ENCODE peak calls at places on chromosomes 11 and 22, in eight cellular contexts. One of them, this sample, is unnamed.

GRCh38 chr22:36367479-36367878 is 20.3 kb downstream of the MYH9 start:
- DNase-seq in MM.1S: no peak
- DNase-seq in adrenal gland: peak
- DNase-seq in tibial nerve: no peak
- DNase-seq in right atrium auricular region: no peak
- DNase-seq in Panc1: no peak
- DNase-seq in HepG2: no peak
- DNase-seq in endothelial cell: no peak
- DNase-seq in this sample: no peak

GRCh38 chr11:119023741-119024140 is 5.2 kb downstream of the TRAPPC4 start:
- DNase-seq in MM.1S: no peak
- DNase-seq in adrenal gland: no peak
- DNase-seq in tibial nerve: no peak
- DNase-seq in right atrium auricular region: no peak
- DNase-seq in Panc1: no peak
- DNase-seq in HepG2: no peak
- DNase-seq in endothelial cell: no peak
- DNase-seq in this sample: no peak

GRCh38 chr11:81342956-81343355 is 1390.7 kb downstream of the FAM181B start:
- DNase-seq in MM.1S: no peak
- DNase-seq in adrenal gland: no peak
- DNase-seq in tibial nerve: no peak
- DNase-seq in right atrium auricular region: no peak
- DNase-seq in Panc1: no peak
- DNase-seq in HepG2: no peak
- DNase-seq in endothelial cell: no peak
- DNase-seq in this sample: no peak

GRCh38 chr22:42831712-42832111 is 25.4 kb downstream of the ARFGAP3 start:
- DNase-seq in MM.1S: no peak
- DNase-seq in adrenal gland: peak
- DNase-seq in tibial nerve: no peak
- DNase-seq in right atrium auricular region: no peak
- DNase-seq in Panc1: no peak
- DNase-seq in HepG2: no peak
- DNase-seq in endothelial cell: no peak
- DNase-seq in this sample: no peak

GRCh38 chr11:20360650-20361049 is 2.9 kb upstream of the HTATIP2 start:
- DNase-seq in MM.1S: peak
- DNase-seq in adrenal gland: peak
- DNase-seq in tibial nerve: no peak
- DNase-seq in right atrium auricular region: no peak
- DNase-seq in Panc1: no peak
- DNase-seq in HepG2: peak
- DNase-seq in endothelial cell: no peak
- DNase-seq in this sample: no peak

GRCh38 chr11:60251485-60252207 is 8.7 kb upstream of the MS4A4E start:
- DNase-seq in MM.1S: peak
- DNase-seq in adrenal gland: peak
- DNase-seq in tibial nerve: no peak
- DNase-seq in right atrium auricular region: no peak
- DNase-seq in Panc1: peak
- DNase-seq in HepG2: peak
- DNase-seq in endothelial cell: no peak
- DNase-seq in this sample: peak

GRCh38 chr11:112380464-112380863 is 119.8 kb upstream of the PLET1 start:
- DNase-seq in MM.1S: no peak
- DNase-seq in adrenal gland: no peak
- DNase-seq in tibial nerve: no peak
- DNase-seq in right atrium auricular region: no peak
- DNase-seq in Panc1: no peak
- DNase-seq in HepG2: no peak
- DNase-seq in endothelial cell: no peak
- DNase-seq in this sample: no peak

GRCh38 chr11:6067502-6067901 is 36.9 kb upstream of the OR56A1 start:
- DNase-seq in MM.1S: no peak
- DNase-seq in adrenal gland: no peak
- DNase-seq in tibial nerve: no peak
- DNase-seq in right atrium auricular region: no peak
- DNase-seq in Panc1: no peak
- DNase-seq in HepG2: no peak
- DNase-seq in endothelial cell: no peak
- DNase-seq in this sample: no peak

GRCh38 chr22:29994941-29995340 is 85.3 kb upstream of the HORMAD2 start:
- DNase-seq in MM.1S: no peak
- DNase-seq in adrenal gland: no peak
- DNase-seq in tibial nerve: no peak
- DNase-seq in right atrium auricular region: no peak
- DNase-seq in Panc1: no peak
- DNase-seq in HepG2: peak
- DNase-seq in endothelial cell: no peak
- DNase-seq in this sample: no peak

GRCh38 chr11:91219501-91219900 is 996.7 kb upstream of the CHORDC1 start:
- DNase-seq in MM.1S: no peak
- DNase-seq in adrenal gland: no peak
- DNase-seq in tibial nerve: no peak
- DNase-seq in right atrium auricular region: no peak
- DNase-seq in Panc1: no peak
- DNase-seq in HepG2: no peak
- DNase-seq in endothelial cell: no peak
- DNase-seq in this sample: no peak

DNA sequence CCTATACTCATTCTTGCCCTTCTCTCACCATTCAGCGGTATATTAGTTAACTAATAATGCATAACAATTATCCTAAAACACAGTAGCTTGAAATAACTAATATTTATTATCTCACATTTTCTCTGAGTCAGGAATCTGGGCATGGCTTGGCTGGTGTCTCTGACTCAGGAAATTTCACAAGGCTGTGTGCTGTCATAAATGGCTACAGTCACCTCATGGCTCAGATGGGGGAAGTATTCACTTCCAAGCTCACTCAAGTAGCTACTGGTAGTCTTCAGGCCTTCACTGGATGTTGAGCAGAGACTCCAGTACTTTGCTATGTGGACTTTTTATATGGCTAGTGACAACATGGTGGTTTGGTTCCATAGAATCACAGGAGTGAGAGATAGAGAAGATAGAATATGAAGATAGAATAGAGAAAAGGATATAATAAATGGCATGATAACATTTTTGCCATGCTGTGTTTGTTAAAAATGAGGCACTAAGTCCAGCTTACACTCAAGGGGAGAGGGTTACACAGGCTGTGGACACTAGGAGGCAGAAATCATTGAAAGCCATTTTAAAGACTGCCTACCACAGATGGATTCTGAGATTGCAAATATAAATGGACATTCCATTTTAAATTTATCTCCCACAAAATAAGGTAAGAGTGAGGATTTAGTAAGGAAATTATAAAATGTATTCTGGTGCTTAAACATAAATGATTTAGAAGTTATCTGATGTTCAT is 997.8 kb upstream of the CHORDC1 start:
- DNase-seq in MM.1S: no peak
- DNase-seq in adrenal gland: peak
- DNase-seq in tibial nerve: no peak
- DNase-seq in right atrium auricular region: no peak
- DNase-seq in Panc1: no peak
- DNase-seq in HepG2: no peak
- DNase-seq in endothelial cell: no peak
- DNase-seq in this sample: no peak
- TF ChIP-seq CTCF in MM.1S: no peak
- TF ChIP-seq CTCF in adrenal gland: no peak
- TF ChIP-seq CTCF in tibial nerve: no peak
- TF ChIP-seq CTCF in right atrium auricular region: no peak
- TF ChIP-seq CTCF in Panc1: no peak
- TF ChIP-seq CTCF in HepG2: no peak
- TF ChIP-seq CTCF in endothelial cell: no peak
- TF ChIP-seq CTCF in this sample: no peak

DNA sequence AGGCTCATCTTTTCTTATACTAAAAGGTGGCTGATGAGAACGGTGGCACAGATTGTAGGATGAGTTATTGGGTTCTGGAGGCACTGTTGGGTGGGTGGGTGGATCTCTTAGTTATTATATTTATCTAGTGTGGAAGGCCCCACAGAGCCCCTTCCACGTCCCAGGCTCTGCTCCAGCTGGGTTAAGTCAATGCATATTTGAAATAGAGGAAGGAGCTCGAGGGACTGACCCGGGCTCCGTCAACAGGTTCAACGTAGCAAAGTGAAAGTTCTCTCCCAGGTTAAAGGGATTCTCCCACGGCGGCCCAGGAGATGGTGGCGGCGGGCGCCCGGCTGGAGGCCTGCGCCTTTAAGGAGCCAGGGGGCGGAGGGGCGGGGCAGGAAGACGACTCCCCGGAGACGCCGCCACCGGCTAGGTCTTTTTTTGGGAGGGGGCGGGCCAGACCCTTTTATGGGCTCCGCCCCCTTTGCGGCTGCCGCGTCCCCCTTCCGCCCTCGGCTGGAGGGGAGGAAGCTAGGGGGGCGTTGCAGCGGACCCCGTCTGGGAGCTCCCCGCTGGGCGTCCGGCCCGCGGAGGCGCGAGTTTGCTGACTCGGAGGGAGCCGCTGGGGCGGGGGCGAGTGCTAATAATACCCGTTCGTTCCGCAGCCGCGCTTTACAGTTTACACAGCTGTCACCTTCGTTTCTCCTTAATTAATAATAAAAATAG is 1.5 kb upstream of the INPPL1 start:
- DNase-seq in MM.1S: peak
- DNase-seq in adrenal gland: peak
- DNase-seq in tibial nerve: peak
- DNase-seq in right atrium auricular region: peak
- DNase-seq in Panc1: peak
- DNase-seq in HepG2: peak
- DNase-seq in endothelial cell: peak
- DNase-seq in this sample: peak
- TF ChIP-seq CTCF in MM.1S: no peak
- TF ChIP-seq CTCF in adrenal gland: peak
- TF ChIP-seq CTCF in tibial nerve: peak
- TF ChIP-seq CTCF in right atrium auricular region: peak
- TF ChIP-seq CTCF in Panc1: no peak
- TF ChIP-seq CTCF in HepG2: peak
- TF ChIP-seq CTCF in endothelial cell: peak
- TF ChIP-seq CTCF in this sample: no peak

GRCh38 chr11:69639843-69640242 is 1.1 kb upstream of the CCND1 start:
- DNase-seq in MM.1S: no peak
- DNase-seq in adrenal gland: no peak
- DNase-seq in tibial nerve: no peak
- DNase-seq in right atrium auricular region: no peak
- DNase-seq in Panc1: no peak
- DNase-seq in HepG2: no peak
- DNase-seq in endothelial cell: no peak
- DNase-seq in this sample: no peak

GRCh38 chr11:69641681-69642548 is 959 bp downstream of the CCND1 start:
- DNase-seq in MM.1S: no peak
- DNase-seq in adrenal gland: no peak
- DNase-seq in tibial nerve: no peak
- DNase-seq in right atrium auricular region: no peak
- DNase-seq in Panc1: no peak
- DNase-seq in HepG2: no peak
- DNase-seq in endothelial cell: no peak
- DNase-seq in this sample: no peak

GRCh38 chr11:69640260-69640994 is 529 bp upstream of the CCND1 start:
- DNase-seq in MM.1S: peak
- DNase-seq in adrenal gland: peak
- DNase-seq in tibial nerve: no peak
- DNase-seq in right atrium auricular region: no peak
- DNase-seq in Panc1: no peak
- DNase-seq in HepG2: no peak
- DNase-seq in endothelial cell: no peak
- DNase-seq in this sample: no peak

GRCh38 chr11:69642549-69642912 is 1.6 kb downstream of the CCND1 start:
- DNase-seq in MM.1S: peak
- DNase-seq in adrenal gland: peak
- DNase-seq in tibial nerve: no peak
- DNase-seq in right atrium auricular region: no peak
- DNase-seq in Panc1: no peak
- DNase-seq in HepG2: no peak
- DNase-seq in endothelial cell: peak
- DNase-seq in this sample: peak

DNA sequence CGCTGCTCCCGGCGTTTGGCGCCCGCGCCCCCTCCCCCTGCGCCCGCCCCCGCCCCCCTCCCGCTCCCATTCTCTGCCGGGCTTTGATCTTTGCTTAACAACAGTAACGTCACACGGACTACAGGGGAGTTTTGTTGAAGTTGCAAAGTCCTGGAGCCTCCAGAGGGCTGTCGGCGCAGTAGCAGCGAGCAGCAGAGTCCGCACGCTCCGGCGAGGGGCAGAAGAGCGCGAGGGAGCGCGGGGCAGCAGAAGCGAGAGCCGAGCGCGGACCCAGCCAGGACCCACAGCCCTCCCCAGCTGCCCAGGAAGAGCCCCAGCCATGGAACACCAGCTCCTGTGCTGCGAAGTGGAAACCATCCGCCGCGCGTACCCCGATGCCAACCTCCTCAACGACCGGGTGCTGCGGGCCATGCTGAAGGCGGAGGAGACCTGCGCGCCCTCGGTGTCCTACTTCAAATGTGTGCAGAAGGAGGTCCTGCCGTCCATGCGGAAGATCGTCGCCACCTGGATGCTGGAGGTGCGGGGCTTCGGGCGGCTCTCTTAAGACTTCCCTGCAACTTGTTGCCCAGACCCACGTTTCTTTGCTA is at the start of gene CCND1:
- DNase-seq in MM.1S: peak
- DNase-seq in adrenal gland: peak
- DNase-seq in tibial nerve: no peak
- DNase-seq in right atrium auricular region: peak
- DNase-seq in Panc1: no peak
- DNase-seq in HepG2: peak
- DNase-seq in endothelial cell: peak
- DNase-seq in this sample: peak
- TF ChIP-seq CTCF in MM.1S: peak
- TF ChIP-seq CTCF in adrenal gland: peak
- TF ChIP-seq CTCF in tibial nerve: no peak
- TF ChIP-seq CTCF in right atrium auricular region: peak
- TF ChIP-seq CTCF in Panc1: no peak
- TF ChIP-seq CTCF in HepG2: peak
- TF ChIP-seq CTCF in endothelial cell: no peak
- TF ChIP-seq CTCF in this sample: no peak

DNA sequence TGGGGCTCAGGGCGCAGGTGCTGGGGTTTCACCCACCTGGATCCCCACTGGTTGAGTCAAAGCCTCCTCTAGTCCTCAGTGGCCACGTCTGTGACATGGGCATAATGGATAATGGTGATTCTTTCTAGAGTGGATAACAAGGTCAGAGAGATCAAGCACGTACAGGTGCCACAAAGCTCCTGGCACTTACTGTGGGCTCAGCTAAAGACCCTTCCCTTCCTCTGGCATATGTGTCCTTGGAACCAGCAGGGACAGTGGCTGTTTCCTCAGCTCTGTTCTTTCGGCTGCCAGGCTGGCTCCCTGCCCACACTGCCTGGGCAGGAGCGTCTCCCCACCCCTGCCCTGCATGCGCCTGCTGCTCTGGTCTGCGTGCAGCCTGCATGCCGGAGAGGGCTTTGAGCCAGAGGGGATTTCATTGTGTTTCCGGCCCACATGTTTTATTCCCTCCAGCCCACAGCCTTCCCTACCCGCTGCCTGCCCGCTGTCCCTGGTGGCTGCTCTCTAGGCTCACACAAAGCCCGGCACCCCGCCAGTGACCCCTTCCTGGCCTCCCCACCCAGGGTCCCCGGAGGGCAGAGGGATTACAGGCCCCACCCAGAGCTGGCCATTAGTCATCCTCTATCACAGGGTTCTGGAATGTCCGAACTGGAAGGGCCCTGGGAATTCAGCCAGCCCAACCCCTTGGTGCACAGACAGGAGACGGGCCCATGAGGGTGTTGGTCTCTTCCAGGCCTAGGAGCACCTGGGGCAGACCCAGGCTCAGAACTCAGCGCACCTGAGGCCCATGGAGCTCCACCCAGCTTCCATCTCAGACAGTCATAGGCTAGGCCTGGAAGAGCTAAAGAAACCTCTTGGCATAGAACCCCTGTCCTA is 55.3 kb upstream of the GCAT start:
- DNase-seq in MM.1S: no peak
- DNase-seq in adrenal gland: peak
- DNase-seq in tibial nerve: peak
- DNase-seq in right atrium auricular region: peak
- DNase-seq in Panc1: peak
- DNase-seq in HepG2: peak
- DNase-seq in endothelial cell: no peak
- DNase-seq in this sample: no peak
- TF ChIP-seq CTCF in MM.1S: no peak
- TF ChIP-seq CTCF in adrenal gland: peak
- TF ChIP-seq CTCF in tibial nerve: peak
- TF ChIP-seq CTCF in right atrium auricular region: peak
- TF ChIP-seq CTCF in Panc1: no peak
- TF ChIP-seq CTCF in HepG2: no peak
- TF ChIP-seq CTCF in endothelial cell: no peak
- TF ChIP-seq CTCF in this sample: no peak